ENCODE peak calls at places on chromosomes 3 and 15, in five cellular contexts. K is stomach, J is astrocyte of the spinal cord, G is pancreas, R is iris pigment epithelial cell. F is an unnamed sample.

GRCh38 chr15:63615935-63616334 is 18.7 kb downstream of the FBXL22 start:
- DNase-seq in K (no peak), J (no peak), G (no peak), R (no peak), F (no peak)

GRCh38 chr3:139774570-139775302 is 97.0 kb upstream of the NMNAT3 start:
- DNase-seq in K (no peak), J (peak; percentile 65), G (peak; percentile 34), R (peak; percentile 52), F (no peak)

GRCh38 chr3:149339931-149340309 is 6.5 kb upstream of the TM4SF18 start:
- DNase-seq in K (peak; percentile 74), J (peak; percentile 97), G (peak; percentile 80), R (peak; percentile 97), F (peak; percentile 97)

GRCh38 chr3:184040010-184040409 is 8.5 kb downstream of the HTR3D start:
- DNase-seq in K (peak; percentile 29), J (no peak), G (no peak), R (peak; percentile 37), F (peak; percentile 38)

GRCh38 chr3:101943028-101943427 is 93.7 kb downstream of the NFKBIZ start:
- DNase-seq in K (no peak), J (no peak), G (no peak), R (no peak), F (no peak)

GRCh38 chr3:15781637-15782402 is 16.0 kb downstream of the ANKRD28 start:
- DNase-seq in K (no peak), J (no peak), G (no peak), R (peak; percentile 47), F (no peak)

GRCh38 chr3:66428733-66429132 is 72.1 kb downstream of the LRIG1 start:
- DNase-seq in K (peak; percentile 76), J (peak; percentile 100), G (peak; percentile 93), R (peak; percentile 98), F (peak; percentile 81)

GRCh38 chr3:71400986-71401451 is 182.5 kb downstream of the FOXP1 start:
- DNase-seq in K (no peak), J (no peak), G (no peak), R (no peak), F (no peak)

GRCh38 chr3:108099203-108099602 is 8.4 kb upstream of the CD47 start:
- DNase-seq in K (no peak), J (no peak), G (no peak), R (peak; percentile 23), F (no peak)

GRCh38 chr3:190444036-190444435 is 5.7 kb downstream of the TMEM207 start:
- DNase-seq in K (no peak), J (no peak), G (no peak), R (no peak), F (no peak)